ENCODE peak calls at places on chromosomes 7 and 10, in five cellular contexts. One of them, this sample, is unnamed. For H3K9me3, the result is how much of the 10 kb centered on the place peaks cover.

GRCh38 chr7:156308976-156309620 is 331.5 kb upstream of the RNF32 start:
- DNase-seq in suprapubic skin: no peak
- DNase-seq in vagina: no peak
- DNase-seq in sigmoid colon: no peak
- DNase-seq in SK-N-SH: no peak
- DNase-seq in this sample: no peak

GRCh38 chr7:1529383-1530116 is 952 bp upstream of the MAFK start:
- DNase-seq in suprapubic skin: no peak
- DNase-seq in vagina: no peak
- DNase-seq in sigmoid colon: peak
- DNase-seq in SK-N-SH: no peak
- DNase-seq in this sample: no peak

GRCh38 chr7:90155206-90155605 is 937 bp downstream of the STEAP1 start:
- DNase-seq in suprapubic skin: no peak
- DNase-seq in vagina: no peak
- DNase-seq in sigmoid colon: no peak
- DNase-seq in SK-N-SH: no peak
- DNase-seq in this sample: no peak

GRCh38 chr10:123240776-123241175 is 86.6 kb downstream of the BUB3 start:
- DNase-seq in suprapubic skin: no peak
- DNase-seq in vagina: no peak
- DNase-seq in sigmoid colon: no peak
- DNase-seq in SK-N-SH: no peak
- DNase-seq in this sample: no peak

GRCh38 chr7:122132341-122132740 is 11.7 kb downstream of the AASS start:
- DNase-seq in suprapubic skin: no peak
- DNase-seq in vagina: no peak
- DNase-seq in sigmoid colon: no peak
- DNase-seq in SK-N-SH: no peak
- DNase-seq in this sample: no peak

GRCh38 chr7:94095359-94096009 is 91.3 kb upstream of the BET1 start:
- DNase-seq in suprapubic skin: no peak
- DNase-seq in vagina: no peak
- DNase-seq in sigmoid colon: no peak
- DNase-seq in SK-N-SH: no peak
- DNase-seq in this sample: no peak

GRCh38 chr10:8758029-8758428 is 703.5 kb downstream of the GATA3 start:
- DNase-seq in suprapubic skin: no peak
- DNase-seq in vagina: no peak
- DNase-seq in sigmoid colon: no peak
- DNase-seq in SK-N-SH: no peak
- DNase-seq in this sample: no peak

GRCh38 chr7:111098011-111098925 is 7.3 kb downstream of the LRRN3 start:
- DNase-seq in suprapubic skin: no peak
- DNase-seq in vagina: no peak
- DNase-seq in sigmoid colon: no peak
- DNase-seq in SK-N-SH: no peak
- DNase-seq in this sample: no peak

GRCh38 chr7:158475679-158476052 is 112.0 kb downstream of the PTPRN2 start:
- DNase-seq in suprapubic skin: no peak
- DNase-seq in vagina: no peak
- DNase-seq in sigmoid colon: no peak
- DNase-seq in SK-N-SH: no peak
- DNase-seq in this sample: no peak

GRCh38 chr10:78529262-78529661 is 495.6 kb downstream of the RPS24 start:
- DNase-seq in suprapubic skin: no peak
- DNase-seq in vagina: no peak
- DNase-seq in sigmoid colon: no peak
- DNase-seq in SK-N-SH: no peak
- DNase-seq in this sample: no peak

GRCh38 chr10:74977913-74978847 is 133.3 kb upstream of the SAMD8 start:
- DNase-seq in suprapubic skin: no peak
- DNase-seq in vagina: no peak
- DNase-seq in sigmoid colon: no peak
- DNase-seq in SK-N-SH: no peak
- DNase-seq in this sample: no peak

GRCh38 chr10:102646610-102647432 is 2.5 kb downstream of the TRIM8 start:
- DNase-seq in suprapubic skin: no peak
- DNase-seq in vagina: no peak
- DNase-seq in sigmoid colon: no peak
- DNase-seq in SK-N-SH: peak
- DNase-seq in this sample: peak

GRCh38 chr7:50229964-50230363 is 74.6 kb upstream of the IKZF1 start:
- DNase-seq in suprapubic skin: no peak
- DNase-seq in vagina: no peak
- DNase-seq in sigmoid colon: no peak
- DNase-seq in SK-N-SH: no peak
- DNase-seq in this sample: no peak

GRCh38 chr10:116766241-116767198 is 24.2 kb upstream of the HSPA12A start:
- DNase-seq in suprapubic skin: peak
- DNase-seq in vagina: no peak
- DNase-seq in sigmoid colon: peak
- DNase-seq in SK-N-SH: no peak
- DNase-seq in this sample: no peak

GRCh38 chr7:4791738-4792536 is 16.5 kb downstream of the AP5Z1 start:
- DNase-seq in suprapubic skin: peak
- DNase-seq in vagina: no peak
- DNase-seq in sigmoid colon: peak
- DNase-seq in SK-N-SH: peak
- DNase-seq in this sample: peak

GRCh38 chr10:1434202-1434601 is 303.1 kb downstream of the ADARB2 start:
- DNase-seq in suprapubic skin: no peak
- DNase-seq in vagina: no peak
- DNase-seq in sigmoid colon: no peak
- DNase-seq in SK-N-SH: no peak
- DNase-seq in this sample: no peak

GRCh38 chr7:69833964-69834363 is 235.7 kb downstream of the AUTS2 start:
- DNase-seq in suprapubic skin: no peak
- DNase-seq in vagina: no peak
- DNase-seq in sigmoid colon: no peak
- DNase-seq in SK-N-SH: no peak
- DNase-seq in this sample: no peak

GRCh38 chr7:24042028-24042427 is 242.0 kb upstream of the NPY start:
- DNase-seq in suprapubic skin: no peak
- DNase-seq in vagina: no peak
- DNase-seq in sigmoid colon: no peak
- DNase-seq in SK-N-SH: no peak
- DNase-seq in this sample: no peak

GRCh38 chr7:104700336-104700735 is 313.7 kb upstream of the KMT2E start:
- DNase-seq in suprapubic skin: no peak
- DNase-seq in vagina: no peak
- DNase-seq in sigmoid colon: no peak
- DNase-seq in SK-N-SH: no peak
- DNase-seq in this sample: no peak
- H3K9me3 ChIP-seq in suprapubic skin: under half
- H3K9me3 ChIP-seq in vagina: under half
- H3K9me3 ChIP-seq in sigmoid colon: under half
- H3K9me3 ChIP-seq in SK-N-SH: under half
- H3K9me3 ChIP-seq in this sample: under half

GRCh38 chr7:139592801-139593461 is 69.4 kb downstream of the CLEC2L start:
- DNase-seq in suprapubic skin: no peak
- DNase-seq in vagina: peak
- DNase-seq in sigmoid colon: no peak
- DNase-seq in SK-N-SH: no peak
- DNase-seq in this sample: peak
- H3K27ac ChIP-seq in suprapubic skin: no peak
- H3K27ac ChIP-seq in vagina: no peak
- H3K27ac ChIP-seq in sigmoid colon: no peak
- H3K27ac ChIP-seq in SK-N-SH: no peak
- H3K27ac ChIP-seq in this sample: no peak

GRCh38 chr10:28060031-28060607 is 61.2 kb upstream of the ODAD2 start:
- DNase-seq in suprapubic skin: no peak
- DNase-seq in vagina: no peak
- DNase-seq in sigmoid colon: no peak
- DNase-seq in SK-N-SH: no peak
- DNase-seq in this sample: no peak

GRCh38 chr10:28054211-28054888 is 55.5 kb upstream of the ODAD2 start:
- DNase-seq in suprapubic skin: no peak
- DNase-seq in vagina: no peak
- DNase-seq in sigmoid colon: no peak
- DNase-seq in SK-N-SH: no peak
- DNase-seq in this sample: no peak

DNA sequence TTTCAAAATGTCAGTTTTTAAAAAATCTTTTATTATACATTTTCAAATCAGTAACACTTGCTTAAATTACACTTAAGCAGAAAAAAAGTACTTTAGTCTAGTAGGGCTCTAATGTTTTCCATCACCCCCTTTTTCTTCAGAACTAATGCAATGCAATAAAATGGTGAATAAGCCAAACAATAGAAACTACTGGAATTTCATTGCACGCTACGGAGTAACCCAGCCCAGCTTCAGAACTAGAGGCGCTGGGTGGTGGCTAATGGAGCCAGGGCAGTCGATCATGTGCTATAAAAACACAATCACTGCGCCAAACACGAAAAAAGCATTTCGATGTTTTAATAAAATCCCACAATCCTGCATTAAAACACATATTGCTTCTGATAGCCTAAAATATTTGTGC is 59.9 kb upstream of the ODAD2 start:
- DNase-seq in suprapubic skin: no peak
- DNase-seq in vagina: no peak
- DNase-seq in sigmoid colon: no peak
- DNase-seq in SK-N-SH: no peak
- DNase-seq in this sample: no peak
- TF ChIP-seq POLR2AphosphoS5 in suprapubic skin: no peak
- TF ChIP-seq POLR2AphosphoS5 in vagina: no peak
- TF ChIP-seq POLR2AphosphoS5 in sigmoid colon: no peak
- TF ChIP-seq POLR2AphosphoS5 in SK-N-SH: no peak
- TF ChIP-seq POLR2AphosphoS5 in this sample: no peak

DNA sequence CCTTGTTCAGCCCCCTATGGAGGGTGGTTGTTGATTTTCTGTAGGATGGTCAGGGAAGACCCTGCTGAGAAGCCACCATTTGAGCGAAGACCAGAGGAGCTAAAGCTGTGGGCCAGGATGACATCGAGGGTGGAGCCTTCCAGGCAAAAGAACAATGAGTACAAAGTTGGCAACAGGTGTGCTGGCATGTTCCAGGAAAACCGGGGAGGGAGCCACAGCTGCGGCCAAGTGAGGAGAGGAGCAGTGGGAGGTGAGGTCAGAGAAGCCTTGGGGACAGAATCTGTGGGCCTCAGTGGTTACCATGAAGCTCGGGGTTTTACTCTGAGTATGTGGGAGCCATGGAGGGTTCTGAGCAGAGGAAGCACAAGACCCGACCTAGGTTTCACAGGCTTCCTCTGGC is 75.6 kb upstream of the ZNF479 start:
- DNase-seq in suprapubic skin: no peak
- DNase-seq in vagina: no peak
- DNase-seq in sigmoid colon: no peak
- DNase-seq in SK-N-SH: no peak
- DNase-seq in this sample: no peak
- H3K9me3 ChIP-seq in suprapubic skin: under half
- H3K9me3 ChIP-seq in vagina: under half
- H3K9me3 ChIP-seq in sigmoid colon: under half
- H3K9me3 ChIP-seq in SK-N-SH: under half
- H3K9me3 ChIP-seq in this sample: under half

GRCh38 chr7:101940830-101941229 is 123.4 kb downstream of the CUX1 start:
- DNase-seq in suprapubic skin: no peak
- DNase-seq in vagina: no peak
- DNase-seq in sigmoid colon: peak
- DNase-seq in SK-N-SH: no peak
- DNase-seq in this sample: peak

GRCh38 chr7:101939136-101939695 is 121.8 kb downstream of the CUX1 start:
- DNase-seq in suprapubic skin: no peak
- DNase-seq in vagina: no peak
- DNase-seq in sigmoid colon: peak
- DNase-seq in SK-N-SH: no peak
- DNase-seq in this sample: no peak

GRCh38 chr7:101941481-101942383 is 124.3 kb downstream of the CUX1 start:
- DNase-seq in suprapubic skin: no peak
- DNase-seq in vagina: no peak
- DNase-seq in sigmoid colon: peak
- DNase-seq in SK-N-SH: no peak
- DNase-seq in this sample: peak

GRCh38 chr7:101938115-101938514 is 120.7 kb downstream of the CUX1 start:
- DNase-seq in suprapubic skin: no peak
- DNase-seq in vagina: no peak
- DNase-seq in sigmoid colon: peak
- DNase-seq in SK-N-SH: no peak
- DNase-seq in this sample: no peak

GRCh38 chr7:101940151-101940550 is 122.7 kb downstream of the CUX1 start:
- DNase-seq in suprapubic skin: no peak
- DNase-seq in vagina: no peak
- DNase-seq in sigmoid colon: peak
- DNase-seq in SK-N-SH: no peak
- DNase-seq in this sample: no peak
- H3K27ac ChIP-seq in suprapubic skin: no peak
- H3K27ac ChIP-seq in vagina: peak
- H3K27ac ChIP-seq in sigmoid colon: peak
- H3K27ac ChIP-seq in SK-N-SH: no peak
- H3K27ac ChIP-seq in this sample: no peak